ENCODE peak calls at places on chromosomes 16 and 17, in eight cellular contexts. M is A549, R is GM12878, J is SK-N-SH, P is K562, H is HCT116, X is HepG2, A is IMR-90. S is an unnamed sample.

GRCh38 chr16:30382398-30383015 is at the start of gene SEPTIN1:
- DNase-seq in A (no peak), P (no peak), H (no peak), M (no peak), X (no peak), J (no peak), R (peak), S (no peak)

GRCh38 chr17:41705271-41705991 is 6.7 kb upstream of the GAST start:
- DNase-seq in A (peak), M (no peak), J (no peak), X (peak), H (no peak), R (no peak), P (no peak), S (peak)

GRCh38 chr16:9042943-9043680 is 48.3 kb upstream of the HAPSTR1 start:
- DNase-seq in M (no peak), R (no peak), X (no peak), A (peak), H (no peak), J (no peak), P (no peak), S (no peak)

GRCh38 chr17:57245786-57246185 is 10.5 kb upstream of the MSI2 start:
- DNase-seq in P (no peak), J (no peak), R (no peak), A (no peak), X (no peak), H (no peak), M (no peak), S (no peak)

GRCh38 chr16:83037884-83038283 is 411.1 kb downstream of the CDH13 start:
- DNase-seq in A (no peak), X (no peak), M (no peak), J (no peak), H (no peak), P (no peak), R (no peak), S (no peak)

GRCh38 chr17:77601054-77601979 is 357.2 kb upstream of the TNRC6C start:
- DNase-seq in A (no peak), H (no peak), R (no peak), J (peak), P (no peak), M (no peak), X (no peak), S (no peak)

GRCh38 chr17:7236808-7237207 is 2.4 kb downstream of the PHF23 start:
- DNase-seq in R (no peak), A (no peak), X (no peak), P (no peak), H (no peak), M (no peak), J (no peak), S (no peak)

GRCh38 chr17:76138234-76138895 is 2.7 kb downstream of the FOXJ1 start:
- DNase-seq in P (no peak), R (no peak), X (peak), J (peak), H (no peak), M (peak), A (no peak), S (peak)

GRCh38 chr16:75236232-75236631 is 15.2 kb downstream of the BCAR1 start:
- DNase-seq in H (no peak), P (no peak), A (no peak), X (no peak), J (no peak), M (no peak), R (no peak), S (no peak)

GRCh38 chr17:10156579-10157488 is 41.6 kb downstream of the GAS7 start:
- DNase-seq in M (no peak), J (no peak), A (no peak), H (no peak), P (no peak), R (peak), X (no peak), S (no peak)

GRCh38 chr17:79089720-79090502 is 15.3 kb downstream of the ENGASE start:
- DNase-seq in A (no peak), J (no peak), X (no peak), M (no peak), H (no peak), P (no peak), R (no peak), S (no peak)

GRCh38 chr17:17080781-17081180 is 38.5 kb downstream of the MPRIP start:
- DNase-seq in R (no peak), A (no peak), P (no peak), M (no peak), X (no peak), H (no peak), J (no peak), S (no peak)

GRCh38 chr16:79186196-79186595 is 414.3 kb downstream of the MAF start:
- DNase-seq in R (no peak), J (no peak), A (no peak), X (no peak), M (no peak), P (no peak), H (no peak), S (no peak)

DNA sequence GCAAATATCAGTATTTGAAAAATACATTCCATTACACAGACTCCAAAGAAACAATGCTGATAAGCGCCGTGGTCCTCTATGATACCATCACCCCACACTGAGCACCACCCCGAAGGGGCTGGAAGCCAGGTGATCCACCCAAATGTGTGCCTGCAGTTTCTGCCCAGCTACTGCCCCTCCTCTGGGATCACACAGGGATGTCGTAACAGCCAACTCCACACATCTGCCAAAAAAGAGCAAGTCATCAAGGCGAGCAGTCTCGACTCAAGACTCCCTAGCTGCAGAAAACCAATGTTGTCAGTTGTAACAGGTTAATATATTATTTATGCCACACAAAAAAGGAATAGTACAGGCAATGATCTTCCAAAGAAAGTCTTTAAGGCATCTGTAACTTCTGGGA is 21.0 kb downstream of the CYB5D2 start:
- DNase-seq in M (peak), H (no peak), P (no peak), X (no peak), R (no peak), A (peak), J (no peak), S (no peak)
- TF ChIP-seq RAD21 in M (no peak), H (no peak), P (no peak), X (no peak), R (no peak), A (no peak), J (no peak), S (no peak)

GRCh38 chr16:11615756-11616447 is 29.2 kb upstream of the LITAF start:
- DNase-seq in M (no peak), A (peak), J (no peak), P (no peak), X (peak), H (no peak), R (no peak), S (no peak)
- TF ChIP-seq RAD21 in M (no peak), A (no peak), J (no peak), P (no peak), X (no peak), H (no peak), R (no peak), S (no peak)

GRCh38 chr16:17177968-17178880 is 292.5 kb downstream of the XYLT1 start:
- DNase-seq in X (no peak), H (no peak), M (no peak), J (no peak), P (no peak), R (no peak), A (peak), S (no peak)
- TF ChIP-seq RAD21 in X (no peak), H (no peak), M (no peak), J (no peak), P (no peak), R (no peak), A (no peak), S (no peak)

GRCh38 chr16:66274335-66275110 is 92.0 kb upstream of the CDH5 start:
- DNase-seq in A (peak), H (peak), M (peak), J (peak), R (no peak), X (peak), P (no peak), S (no peak)
- TF ChIP-seq RAD21 in A (no peak), H (peak), M (no peak), J (peak), R (no peak), X (no peak), P (no peak), S (no peak)

GRCh38 chr17:47819475-47819874 is 2.1 kb downstream of the OSBPL7 start:
- DNase-seq in R (no peak), J (no peak), A (no peak), X (no peak), P (no peak), H (no peak), M (no peak), S (no peak)
- TF ChIP-seq RAD21 in R (no peak), J (no peak), A (no peak), X (no peak), P (no peak), H (no peak), M (no peak), S (no peak)